ENCODE peak calls at places on chromosomes 7 and 10, in six cellular contexts. L is WERI-Rb-1, H is fibroblast of lung, S is sigmoid colon, K is astrocyte, I is GM23248. M is an unnamed sample.

GRCh38 chr10:48520594-48520993 is 84.3 kb downstream of the ARHGAP22 start:
- DNase-seq in L (no peak), S (no peak), K (no peak), I (no peak), H (no peak), M (no peak)

GRCh38 chr7:13017325-13017853 is 330.0 kb downstream of the ARL4A start:
- DNase-seq in L (no peak), S (no peak), K (peak; percentile 80), H (peak; percentile 81), I (peak; percentile 54), M (peak; percentile 62)

GRCh38 chr7:16925609-16926008 is 43.8 kb upstream of the AGR3 start:
- DNase-seq in H (no peak), I (no peak), L (no peak), K (no peak), S (no peak), M (no peak)

GRCh38 chr7:106182904-106183303 is 70.8 kb upstream of the SYPL1 start:
- DNase-seq in I (no peak), L (no peak), H (no peak), K (no peak), S (no peak), M (no peak)

GRCh38 chr7:100894860-100895700 is 608 bp downstream of the ACHE start:
- DNase-seq in S (peak; percentile 76), K (no peak), I (peak; percentile 48), H (no peak), L (peak; percentile 61), M (no peak)

GRCh38 chr7:101255841-101256240 is 11.0 kb upstream of the FIS1 start:
- DNase-seq in H (no peak), S (no peak), L (no peak), I (no peak), K (no peak), M (no peak)

GRCh38 chr10:112953075-112953501 is 3.0 kb downstream of the TCF7L2 start:
- DNase-seq in K (peak; percentile 26), I (peak; percentile 60), S (peak; percentile 71), H (no peak), L (no peak), M (no peak)

GRCh38 chr10:80412521-80412920 is 4.2 kb downstream of the PRXL2A start:
- DNase-seq in L (no peak), S (no peak), I (no peak), K (no peak), H (no peak), M (no peak)

GRCh38 chr10:99467236-99467999 is 37.0 kb upstream of the GOT1 start:
- DNase-seq in S (no peak), K (no peak), I (no peak), L (no peak), H (no peak), M (peak; percentile 2)

GRCh38 chr7:14351167-14351566 is 361.7 kb upstream of the ETV1 start:
- DNase-seq in S (no peak), L (no peak), H (no peak), I (peak; percentile 5), K (no peak), M (no peak)

GRCh38 chr10:47401874-47402645 is 18.0 kb upstream of the ZNF488 start:
- DNase-seq in I (no peak), L (no peak), H (no peak), S (no peak), K (no peak), M (no peak)

GRCh38 chr10:63712717-63713115 is 191.5 kb downstream of the REEP3 start:
- DNase-seq in S (no peak), K (no peak), H (peak; percentile 51), L (no peak), I (peak; percentile 57), M (no peak)

GRCh38 chr7:32481921-32482320 is 8.3 kb downstream of the LSM5 start:
- DNase-seq in L (no peak), H (no peak), K (no peak), I (no peak), S (no peak), M (no peak)

GRCh38 chr10:70250956-70251680 is 17.9 kb upstream of the PPA1 start:
- DNase-seq in I (no peak), K (no peak), S (no peak), L (no peak), H (no peak), M (no peak)

GRCh38 chr10:19913987-19914386 is 97.8 kb downstream of the PLXDC2 start:
- DNase-seq in K (no peak), H (no peak), S (no peak), L (no peak), I (no peak), M (no peak)

GRCh38 chr10:77636286-77636966 is 1.2 kb downstream of the KCNMA1 start:
- DNase-seq in K (no peak), S (no peak), I (peak; percentile 47), L (no peak), H (no peak), M (no peak)

GRCh38 chr10:103888113-103888841 is 29.7 kb downstream of the STN1 start:
- DNase-seq in L (no peak), S (peak; percentile 89), H (peak; percentile 96), K (peak; percentile 81), I (peak; percentile 90), M (peak; percentile 79)

GRCh38 chr10:50554381-50554994 is 69.3 kb downstream of the SGMS1 start:
- DNase-seq in I (no peak), H (no peak), S (no peak), K (no peak), L (no peak), M (no peak)

GRCh38 chr7:17212188-17212587 is 86.3 kb upstream of the AHR start:
- DNase-seq in L (no peak), K (no peak), I (no peak), H (no peak), S (no peak), M (no peak)

GRCh38 chr10:113532724-113533123 is 20.1 kb upstream of the HABP2 start:
- DNase-seq in K (no peak), I (no peak), S (no peak), L (no peak), H (no peak), M (no peak)

GRCh38 chr10:21919117-21919516 is 84.4 kb downstream of the DNAJC1 start:
- DNase-seq in L (no peak), K (no peak), S (no peak), I (no peak), H (no peak), M (no peak)

GRCh38 chr7:106012935-106013439 is 49.9 kb downstream of the CDHR3 start:
- DNase-seq in L (no peak), S (no peak), H (peak; percentile 98), I (peak; percentile 27), K (peak; percentile 90), M (no peak)

DNA sequence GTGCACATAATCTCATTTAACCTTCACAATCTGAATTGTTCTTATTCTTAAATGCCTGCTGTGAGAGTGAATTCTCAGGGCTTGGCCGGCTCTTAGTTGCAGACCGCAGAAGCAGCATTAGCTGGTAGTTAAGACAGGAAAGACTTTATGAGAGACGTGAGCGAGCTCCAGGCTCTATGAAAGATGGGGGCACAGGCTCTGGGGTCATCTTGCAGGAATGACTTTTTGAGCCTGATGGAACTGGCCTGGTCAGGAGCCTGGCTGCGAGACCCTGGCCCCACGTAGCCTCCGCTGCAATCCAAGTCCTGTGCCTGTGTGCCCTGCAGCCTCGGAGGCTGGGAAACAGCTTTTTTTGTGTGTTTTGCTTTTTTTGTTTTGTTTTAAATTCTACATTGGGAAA is 958.8 kb upstream of the ZNF722 start:
- DNase-seq in I (no peak), L (no peak), H (no peak), K (no peak), S (no peak), M (no peak)
- H3K9me3 ChIP-seq in I (no peaks in the 10 kb centered on the region), L (peaks cover 3% of the 10 kb centered on the region), H (no peaks in the 10 kb centered on the region), K (peaks cover 13% of the 10 kb centered on the region), S (peaks cover 31% of the 10 kb centered on the region), M (peaks cover 45% of the 10 kb centered on the region)

DNA sequence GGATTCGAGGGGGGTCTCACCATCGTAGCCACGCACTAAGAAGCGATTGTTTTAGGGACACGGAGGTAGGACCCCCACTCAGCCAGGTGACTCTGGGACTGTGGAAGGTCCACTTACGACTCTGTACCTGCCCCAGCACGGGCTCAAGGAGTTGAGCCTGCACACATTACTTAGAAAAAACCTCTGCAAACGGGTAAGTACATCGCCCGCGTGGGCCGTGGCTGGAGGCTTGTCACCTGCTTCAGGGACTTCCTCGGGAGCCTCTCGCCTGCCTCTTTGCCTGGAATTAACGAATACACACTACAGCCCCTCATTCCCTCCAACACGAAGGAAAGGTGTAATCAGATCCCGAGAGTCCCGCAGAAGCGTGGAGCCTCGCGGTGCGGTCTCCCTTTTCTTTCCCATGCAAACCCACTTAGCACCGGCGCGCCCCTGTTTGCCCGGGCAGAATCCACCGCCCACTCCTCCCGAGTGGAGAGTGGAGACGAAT is 818 bp downstream of the PODXL start:
- DNase-seq in H (no peak), S (peak; percentile 65), L (peak; percentile 22), K (no peak), I (peak; percentile 48), M (no peak)
- H3K27ac ChIP-seq in H (no peak overlapping the region), S (peak overlapping the region; percentile 82), L (peak overlapping the region; percentile 87), K (no peak overlapping the region), I (no peak overlapping the region), M (no peak overlapping the region)

GRCh38 chr10:131429141-131429540 is 117.6 kb upstream of the TCERG1L start:
- DNase-seq in K (no peak), S (no peak), L (no peak), H (no peak), I (no peak), M (no peak)

GRCh38 chr10:131430716-131431402 is 119.3 kb upstream of the TCERG1L start:
- DNase-seq in I (no peak), H (no peak), K (no peak), L (no peak), S (peak; percentile 22), M (no peak)

GRCh38 chr10:131431541-131431940 is 120.0 kb upstream of the TCERG1L start:
- DNase-seq in H (no peak), I (no peak), L (no peak), K (no peak), S (no peak), M (no peak)

GRCh38 chr10:131427901-131428300 is 116.4 kb upstream of the TCERG1L start:
- DNase-seq in I (no peak), K (no peak), H (no peak), L (no peak), S (no peak), M (no peak)

DNA sequence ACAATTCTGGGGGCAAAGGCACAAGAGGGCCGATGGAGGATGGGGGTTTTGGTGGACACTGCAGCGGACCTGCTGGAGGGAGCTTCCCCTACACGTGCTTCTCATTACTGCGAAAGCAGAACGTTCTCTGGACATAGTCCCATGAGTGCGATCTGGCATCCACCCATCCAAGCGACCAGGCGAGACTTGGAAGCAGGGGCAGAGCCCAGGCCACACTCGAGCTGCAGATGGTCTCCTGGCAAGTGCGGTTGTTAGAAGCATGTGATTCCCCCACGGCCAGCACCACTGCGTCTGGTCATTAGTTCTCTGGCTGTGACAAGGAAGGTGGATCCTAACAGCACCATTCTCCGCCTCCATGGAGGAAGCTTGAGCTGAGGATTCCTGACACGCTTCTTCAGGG is 118.4 kb upstream of the TCERG1L start:
- DNase-seq in S (peak; percentile 61), L (no peak), K (no peak), I (no peak), H (no peak), M (no peak)
- H3K9me3 ChIP-seq in S (no peaks in the 10 kb centered on the region), L (no peaks in the 10 kb centered on the region), K (peaks cover 10% of the 10 kb centered on the region), I (no peaks in the 10 kb centered on the region), H (no peaks in the 10 kb centered on the region), M (peaks cover 33% of the 10 kb centered on the region)

DNA sequence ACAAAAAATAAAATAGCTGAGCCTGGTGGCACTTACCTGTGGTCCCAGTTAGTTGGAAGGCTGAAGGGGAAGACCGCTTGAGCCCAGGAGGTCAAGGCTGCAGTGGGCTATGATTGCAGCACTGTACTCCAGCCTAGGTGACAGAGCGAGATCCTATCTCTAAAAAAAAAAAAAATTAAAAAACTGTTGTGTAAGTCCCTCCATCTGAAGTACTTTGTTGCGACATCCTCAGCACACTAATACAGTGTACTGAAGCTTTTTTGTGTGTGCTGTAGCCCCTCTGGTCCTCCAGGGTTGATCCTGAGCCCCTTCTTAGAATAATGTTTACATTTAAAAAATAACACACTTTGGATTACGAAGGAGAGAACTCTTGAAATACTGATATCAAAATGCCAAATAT is 71.3 kb downstream of the PFKFB3 start:
- DNase-seq in L (no peak), I (peak; percentile 67), H (peak; percentile 71), K (no peak), S (no peak), M (no peak)
- H3K27ac ChIP-seq in L (no peak overlapping the region), I (peak overlapping the region; percentile 95), H (no peak overlapping the region), K (no peak overlapping the region), S (no peak overlapping the region), M (no peak overlapping the region)